ENCODE peak calls at places on chromosome 22, in seven cellular contexts. Q is cardiac muscle cell; B is endothelial cell; D is activated CD4-positive, alpha-beta T cell treated with anti-CD3 and anti-CD28 coated beads, Interleukin-2, amount 50 U/mL, for 1 hour; F is Kasumi-1; Z is left ventricle myocardium inferior; P is memory B cell. V is an unnamed sample.

GRCh38 chr22:39318507-39319283 is 728 bp downstream of the RPL3 start:
- DNase-seq in P (no peak), Q (peak), D (peak), Z (no peak), B (no peak), F (peak), V (no peak)

GRCh38 chr22:26883393-26883792 is 226.0 kb downstream of the MIAT start:
- DNase-seq in B (no peak), Q (no peak), F (no peak), P (no peak), Z (no peak), D (no peak), V (no peak)

GRCh38 chr22:16717699-16718558 is 107.3 kb downstream of the XKR3 start:
- DNase-seq in P (no peak), B (no peak), D (no peak), F (no peak), Z (no peak), Q (no peak), V (no peak)

GRCh38 chr22:50059185-50059880 is 1.2 kb upstream of the TTLL8 start:
- DNase-seq in F (peak), B (peak), Q (peak), D (no peak), Z (no peak), P (no peak), V (peak)

GRCh38 chr22:20436309-20437252 is 1.0 kb downstream of the SCARF2 start:
- DNase-seq in Q (peak), P (no peak), Z (no peak), F (no peak), D (no peak), B (no peak), V (peak)

GRCh38 chr22:30116362-30117117 is 36.3 kb downstream of the HORMAD2 start:
- DNase-seq in Q (peak), F (no peak), Z (no peak), B (no peak), D (no peak), P (no peak), V (no peak)

GRCh38 chr22:45680932-45681700 is 9.5 kb downstream of the ATXN10 start:
- DNase-seq in F (no peak), B (no peak), Q (peak), Z (no peak), P (no peak), D (no peak), V (no peak)

GRCh38 chr22:39283312-39284141 is 35.9 kb downstream of the RPL3 start:
- DNase-seq in Z (peak), D (no peak), P (no peak), Q (peak), B (no peak), F (no peak), V (no peak)

GRCh38 chr22:30749272-30749671 is 54.6 kb downstream of the OSBP2 start:
- DNase-seq in D (no peak), Z (no peak), Q (no peak), B (no peak), P (no peak), F (no peak), V (no peak)

GRCh38 chr22:37443977-37444376 is 16.7 kb upstream of the ELFN2 start:
- DNase-seq in D (no peak), Z (no peak), F (no peak), P (no peak), B (no peak), Q (no peak), V (no peak)

GRCh38 chr22:40509401-40510134 is 127.0 kb downstream of the MRTFA start:
- DNase-seq in Q (peak), D (no peak), Z (peak), F (no peak), P (no peak), B (no peak), V (no peak)

GRCh38 chr22:25409240-25409639 is 155.2 kb upstream of the GRK3 start:
- DNase-seq in Z (peak), F (no peak), B (no peak), Q (no peak), D (no peak), P (no peak), V (no peak)

GRCh38 chr22:25039754-25040153 is 87.2 kb downstream of the KIAA1671 start:
- DNase-seq in Z (no peak), P (no peak), Q (no peak), F (no peak), D (no peak), B (no peak), V (no peak)

GRCh38 chr22:33476716-33477115 is 418.5 kb upstream of the SYN3 start:
- DNase-seq in D (no peak), F (no peak), P (no peak), Z (no peak), Q (no peak), B (no peak), V (no peak)

GRCh38 chr22:25068701-25069100 is 116.2 kb downstream of the KIAA1671 start:
- DNase-seq in F (no peak), B (no peak), D (peak), P (no peak), Z (no peak), Q (no peak), V (no peak)

GRCh38 chr22:37884420-37884819 is 21.7 kb upstream of the MICALL1 start:
- DNase-seq in P (no peak), D (no peak), F (no peak), B (no peak), Z (no peak), Q (no peak), V (no peak)

GRCh38 chr22:39264344-39265116 is 19.7 kb upstream of the PDGFB start:
- DNase-seq in Q (no peak), B (no peak), P (no peak), D (no peak), Z (peak), F (no peak), V (no peak)

GRCh38 chr22:21032843-21033688 is 705 bp upstream of the SLC7A4 start:
- DNase-seq in B (no peak), P (no peak), Q (no peak), Z (no peak), D (no peak), F (no peak), V (no peak)